ENCODE peak calls at places on chromosomes 12 and 14, in five cellular contexts. S, Y, W, J and L are unnamed samples.

GRCh38 chr12:109358154-109358869 is 10.6 kb downstream of the MYO1H start:
- DNase-seq in J (no peak), Y (no peak), W (no peak), S (no peak), L (no peak)

GRCh38 chr14:50213795-50214194 is 17.6 kb downstream of the SOS2 start:
- DNase-seq in J (no peak), Y (no peak), W (no peak), S (no peak), L (no peak)

GRCh38 chr12:129381717-129382116 is 522.1 kb downstream of the TMEM132D start:
- DNase-seq in Y (no peak), J (no peak), S (no peak), W (no peak), L (no peak)

GRCh38 chr14:51653096-51653814 is 1.5 kb downstream of the FRMD6 start:
- DNase-seq in J (peak; percentile 41), Y (peak; percentile 53), W (no peak), S (no peak), L (no peak)

GRCh38 chr12:95608252-95609033 is 57.2 kb upstream of the USP44 start:
- DNase-seq in J (no peak), W (peak; percentile 79), Y (no peak), S (no peak), L (no peak)

GRCh38 chr12:124581792-124582424 is 14.5 kb upstream of the NCOR2 start:
- DNase-seq in J (no peak), Y (no peak), S (no peak), W (no peak), L (no peak)

GRCh38 chr14:95562892-95563685 is 28.2 kb downstream of the GLRX5 start:
- DNase-seq in W (no peak), Y (no peak), S (no peak), J (no peak), L (no peak)

GRCh38 chr12:55057466-55057865 is 37.7 kb downstream of the NEUROD4 start:
- DNase-seq in Y (no peak), J (no peak), S (no peak), W (no peak), L (no peak)

GRCh38 chr12:24080465-24080864 is 131.0 kb upstream of the SOX5 start:
- DNase-seq in Y (no peak), J (no peak), S (no peak), W (no peak), L (no peak)

GRCh38 chr12:80226576-80226975 is 127.2 kb downstream of the OTOGL start:
- DNase-seq in Y (no peak), S (no peak), J (no peak), W (peak; percentile 8), L (no peak)

GRCh38 chr12:87406926-87407325 is 622.3 kb downstream of the C12orf50 start:
- DNase-seq in W (no peak), Y (no peak), S (no peak), J (no peak), L (no peak)

GRCh38 chr12:130339946-130340345 is 2.3 kb downstream of the PIWIL1 start:
- DNase-seq in S (no peak), Y (no peak), W (peak; percentile 60), J (no peak), L (no peak)

GRCh38 chr14:57362356-57362755 is 28.0 kb upstream of the NAA30 start:
- DNase-seq in S (no peak), Y (no peak), W (no peak), J (no peak), L (no peak)

GRCh38 chr12:106170285-106170684 is 31.5 kb upstream of the NUAK1 start:
- DNase-seq in J (no peak), W (peak; percentile 40), Y (no peak), S (no peak), L (peak; percentile 34)

GRCh38 chr12:643478-644292 is 19.6 kb downstream of the NINJ2 start:
- DNase-seq in S (no peak), W (no peak), J (no peak), Y (no peak), L (no peak)

GRCh38 chr12:127810026-127810425 is 456.9 kb upstream of the TMEM132C start:
- DNase-seq in W (no peak), Y (peak; percentile 70), S (no peak), J (no peak), L (peak; percentile 69)

GRCh38 chr14:83483063-83483462 is 1949.4 kb upstream of the SEL1L start:
- DNase-seq in W (no peak), J (no peak), Y (peak; percentile 3), S (no peak), L (no peak)

GRCh38 chr12:89968151-89968699 is 259.6 kb upstream of the ATP2B1 start:
- DNase-seq in J (no peak), S (no peak), W (no peak), Y (no peak), L (no peak)

GRCh38 chr12:108495054-108495453 is 20.0 kb upstream of the FICD start:
- DNase-seq in Y (peak; percentile 25), J (no peak), W (no peak), S (no peak), L (no peak)

GRCh38 chr12:95462081-95462480 is 11.9 kb upstream of the METAP2 start:
- DNase-seq in J (no peak), S (no peak), Y (no peak), W (no peak), L (no peak)

GRCh38 chr12:5497329-5498058 is 65.6 kb downstream of the NTF3 start:
- DNase-seq in Y (no peak), S (no peak), W (no peak), J (no peak), L (no peak)